ENCODE peak calls at places on chromosomes 11 and 22, in nine cellular contexts. A is NK-92 treated with Interleukin-12 subunit alpha and Interleukin-12 subunit beta, amount 100 ng/mL, for 24 hours; V is EH; J is neural crest cell; Y is AG10803; W is kidney glomerular epithelial cell; C is OCI-M1; F is MCF 10A; G is GM23338. H is an unnamed sample.

GRCh38 chr22:43891360-43892182 is at the start of gene PNPLA5:
- DNase-seq in V (no peak), W (no peak), G (peak), C (no peak), A (no peak), F (no peak), J (no peak), Y (no peak), H (no peak)

GRCh38 chr22:41762980-41763779 is 37.3 kb upstream of the CCDC134 start:
- DNase-seq in V (no peak), F (peak), W (no peak), A (peak), G (peak), C (peak), Y (no peak), J (peak), H (no peak)

GRCh38 chr22:38172489-38173155 is 9.0 kb downstream of the PLA2G6 start:
- DNase-seq in J (no peak), V (peak), F (peak), A (no peak), G (no peak), W (no peak), Y (peak), C (peak), H (peak)

GRCh38 chr11:77515063-77515462 is 41.2 kb upstream of the PAK1 start:
- DNase-seq in V (no peak), W (no peak), A (no peak), J (no peak), C (no peak), G (no peak), Y (no peak), F (no peak), H (no peak)

GRCh38 chr11:132220464-132220863 is 850.0 kb downstream of the NTM start:
- DNase-seq in A (no peak), J (no peak), G (no peak), C (no peak), Y (peak), F (no peak), W (peak), V (peak), H (no peak)

GRCh38 chr11:67379061-67380058 is 6.0 kb upstream of the CLCF1 start:
- DNase-seq in J (no peak), W (no peak), A (no peak), V (peak), G (no peak), C (no peak), Y (peak), F (peak), H (no peak)

GRCh38 chr22:46902998-46903916 is 140.8 kb downstream of the TBC1D22A start:
- DNase-seq in A (no peak), C (no peak), Y (no peak), G (peak), V (no peak), F (no peak), J (no peak), W (no peak), H (peak)

GRCh38 chr22:44724859-44725258 is 22.9 kb downstream of the PRR5 start:
- DNase-seq in W (no peak), J (no peak), Y (no peak), G (no peak), V (no peak), A (no peak), C (no peak), F (no peak), H (no peak)

GRCh38 chr11:65794570-65795510 is 8.0 kb downstream of the OVOL1 start:
- DNase-seq in A (no peak), F (no peak), V (no peak), G (no peak), W (no peak), J (no peak), C (no peak), Y (no peak), H (no peak)

GRCh38 chr22:21698430-21699329 is 32.9 kb downstream of the PPIL2 start:
- DNase-seq in F (no peak), V (peak), A (no peak), Y (no peak), C (no peak), W (peak), J (peak), G (peak), H (no peak)

GRCh38 chr11:112292785-112293407 is 32.2 kb upstream of the PLET1 start:
- DNase-seq in A (no peak), Y (peak), V (peak), G (no peak), J (no peak), F (peak), W (peak), C (peak), H (no peak)

GRCh38 chr22:26502688-26503561 is 9.3 kb downstream of the TFIP11 start:
- DNase-seq in Y (peak), G (peak), J (peak), C (peak), W (no peak), F (peak), V (peak), A (peak), H (no peak)

GRCh38 chr11:124812876-124813275 is 12.7 kb upstream of the MSANTD2 start:
- DNase-seq in F (no peak), Y (peak), A (no peak), W (no peak), V (peak), C (no peak), J (no peak), G (no peak), H (no peak)

GRCh38 chr11:75938543-75938942 is 123.5 kb downstream of the UVRAG start:
- DNase-seq in V (peak), F (no peak), C (no peak), W (no peak), A (no peak), G (no peak), Y (peak), J (no peak), H (no peak)

GRCh38 chr11:111148116-111148515 is 97.4 kb upstream of the POU2AF2 start:
- DNase-seq in A (no peak), V (peak), Y (no peak), C (no peak), W (no peak), F (no peak), J (no peak), G (no peak), H (no peak)

GRCh38 chr11:93490996-93491618 is 52.1 kb downstream of the SMCO4 start:
- DNase-seq in G (peak), W (no peak), F (no peak), C (peak), A (no peak), J (no peak), V (no peak), Y (no peak), H (no peak)

GRCh38 chr22:21952586-21953571 is at the start of gene PPM1F:
- DNase-seq in C (peak), V (peak), A (peak), G (peak), Y (peak), W (peak), F (peak), J (peak), H (peak)

GRCh38 chr11:62842171-62842717 is 2.9 kb upstream of the WDR74 start:
- DNase-seq in W (no peak), G (peak), Y (no peak), A (no peak), J (no peak), C (no peak), F (no peak), V (peak), H (peak)

GRCh38 chr11:83282084-83282716 is 4.0 kb downstream of the CCDC90B start:
- DNase-seq in Y (peak), C (no peak), W (no peak), A (no peak), V (peak), J (no peak), G (no peak), F (no peak), H (no peak)

GRCh38 chr11:125188021-125188420 is 23.5 kb downstream of the PKNOX2 start:
- DNase-seq in V (no peak), C (no peak), W (peak), J (no peak), F (no peak), Y (no peak), G (no peak), A (no peak), H (no peak)

GRCh38 chr11:66419825-66420224 is 1.0 kb upstream of the NPAS4 start:
- DNase-seq in J (no peak), V (no peak), A (no peak), W (no peak), F (no peak), G (peak), C (no peak), Y (no peak), H (no peak)

GRCh38 chr11:2769779-2770555 is 70.2 kb upstream of the KCNQ1OT1 start:
- DNase-seq in J (no peak), V (no peak), F (no peak), W (no peak), G (no peak), A (no peak), Y (no peak), C (no peak), H (peak)